ENCODE peak calls at places on chromosomes 1 and 21, in six cellular contexts. B is astrocyte, A is A549, R is esophagus squamous epithelium, Y is aorta, V is fibroblast of lung. G is an unnamed sample.

GRCh38 chr1:189237008-189237407 is 1240.7 kb downstream of the BRINP3 start:
- DNase-seq in B (no peak), V (no peak), R (no peak), Y (no peak), A (no peak), G (no peak)

GRCh38 chr1:198741744-198742143 is 102.9 kb downstream of the PTPRC start:
- DNase-seq in V (peak; percentile 42), B (peak; percentile 27), A (no peak), R (no peak), Y (no peak), G (no peak)

GRCh38 chr1:74771913-74772515 is 39.1 kb downstream of the TYW3 start:
- DNase-seq in R (no peak), B (peak; percentile 18), V (peak; percentile 30), Y (no peak), A (peak; percentile 1), G (no peak)

GRCh38 chr1:1230656-1231399 is 973 bp downstream of the SDF4 start:
- DNase-seq in A (peak; percentile 68), B (peak; percentile 56), Y (no peak), V (peak; percentile 69), R (no peak), G (no peak)

GRCh38 chr1:15178571-15179484 is 25.3 kb downstream of the TMEM51 start:
- DNase-seq in Y (peak; percentile 40), B (peak; percentile 95), V (peak; percentile 96), A (no peak), R (no peak), G (no peak)

GRCh38 chr1:56908619-56909340 is 54.2 kb downstream of the C8A start:
- DNase-seq in V (peak; percentile 66), R (no peak), A (no peak), B (peak; percentile 66), Y (no peak), G (no peak)

GRCh38 chr1:1085911-1086841 is 12.1 kb upstream of the RNF223 start:
- DNase-seq in B (no peak), Y (no peak), V (no peak), A (no peak), R (no peak), G (no peak)

GRCh38 chr21:14120091-14120734 is 90.5 kb downstream of the LIPI start:
- DNase-seq in V (no peak), B (no peak), R (no peak), Y (no peak), A (no peak), G (no peak)

GRCh38 chr1:98749152-98749756 is 87.7 kb downstream of the SNX7 start:
- DNase-seq in R (no peak), B (peak; percentile 6), A (no peak), V (peak; percentile 7), Y (no peak), G (no peak)

GRCh38 chr1:45043094-45043493 is 31.0 kb downstream of the UROD start:
- DNase-seq in B (no peak), R (no peak), A (no peak), V (no peak), Y (no peak), G (no peak)

GRCh38 chr1:53328490-53329182 is 766 bp upstream of the LRP8 start:
- DNase-seq in V (no peak), Y (peak; percentile 36), A (no peak), R (no peak), B (no peak), G (no peak)

GRCh38 chr1:1183833-1184775 is 10.4 kb downstream of the TTLL10 start:
- DNase-seq in A (no peak), Y (no peak), R (no peak), B (no peak), V (no peak), G (no peak)

GRCh38 chr1:179326746-179327145 is 33.1 kb downstream of the SOAT1 start:
- DNase-seq in A (no peak), Y (no peak), B (no peak), V (no peak), R (no peak), G (no peak)

GRCh38 chr1:201282216-201282615 is 1.1 kb upstream of the PKP1 start:
- DNase-seq in Y (no peak), B (no peak), V (no peak), R (no peak), A (no peak), G (no peak)

GRCh38 chr1:30732277-30732996 is 9.1 kb upstream of the MATN1 start:
- DNase-seq in B (peak; percentile 68), V (peak; percentile 78), A (no peak), Y (no peak), R (no peak), G (no peak)

GRCh38 chr1:27365372-27366112 is 1.2 kb downstream of the MAP3K6 start:
- DNase-seq in R (peak; percentile 58), Y (peak; percentile 92), A (peak; percentile 74), B (peak; percentile 75), V (peak; percentile 84), G (peak; percentile 91)

GRCh38 chr1:200959341-200959985 is 64.1 kb downstream of the KIF21B start:
- DNase-seq in Y (no peak), V (peak; percentile 8), B (no peak), R (no peak), A (no peak), G (no peak)

GRCh38 chr1:230232352-230232751 is 165.3 kb downstream of the GALNT2 start:
- DNase-seq in A (no peak), V (no peak), B (no peak), R (no peak), Y (no peak), G (no peak)

GRCh38 chr21:34892196-34892595 is 156.9 kb downstream of the RUNX1 start:
- DNase-seq in Y (no peak), B (peak; percentile 60), V (peak; percentile 65), R (no peak), A (no peak), G (no peak)

GRCh38 chr1:26110731-26111529 is 694 bp upstream of the PDIK1L start:
- DNase-seq in A (peak; percentile 68), V (peak; percentile 68), B (peak; percentile 46), Y (peak; percentile 83), R (no peak), G (peak; percentile 80)

GRCh38 chr1:35931424-35932157 is 686 bp downstream of the AGO3 start:
- DNase-seq in A (no peak), Y (no peak), R (no peak), B (no peak), V (peak; percentile 8), G (peak; percentile 20)

GRCh38 chr1:17874665-17875064 is 119.5 kb downstream of the ACTL8 start:
- DNase-seq in A (no peak), B (peak; percentile 96), R (no peak), Y (no peak), V (peak; percentile 97), G (no peak)

GRCh38 chr1:214392246-214392645 is 111.3 kb downstream of the SMYD2 start:
- DNase-seq in R (no peak), A (no peak), Y (no peak), B (no peak), V (peak; percentile 33), G (no peak)

GRCh38 chr1:64487061-64487460 is 17.1 kb downstream of the CACHD1 start:
- DNase-seq in A (no peak), R (no peak), Y (no peak), V (no peak), B (no peak), G (no peak)

GRCh38 chr1:116067564-116067887 is 43.7 kb upstream of the MAB21L3 start:
- DNase-seq in R (no peak), Y (peak; percentile 51), V (peak; percentile 63), B (peak; percentile 56), A (no peak), G (no peak)
- H3K27ac ChIP-seq in R (no peak overlapping the region), Y (no peak overlapping the region), V (peak overlapping the region; percentile 75), B (peak overlapping the region; percentile 19), A (no peak overlapping the region), G (no peak overlapping the region)

GRCh38 chr1:33128781-33129180 is 47.8 kb downstream of the AZIN2 start:
- DNase-seq in B (no peak), R (no peak), V (no peak), Y (no peak), A (no peak), G (no peak)
- H3K4me3 ChIP-seq in B (no peak overlapping the region), R (no peak overlapping the region), V (no peak overlapping the region), Y (no peak overlapping the region), A (no peak overlapping the region), G (no peak overlapping the region)

DNA sequence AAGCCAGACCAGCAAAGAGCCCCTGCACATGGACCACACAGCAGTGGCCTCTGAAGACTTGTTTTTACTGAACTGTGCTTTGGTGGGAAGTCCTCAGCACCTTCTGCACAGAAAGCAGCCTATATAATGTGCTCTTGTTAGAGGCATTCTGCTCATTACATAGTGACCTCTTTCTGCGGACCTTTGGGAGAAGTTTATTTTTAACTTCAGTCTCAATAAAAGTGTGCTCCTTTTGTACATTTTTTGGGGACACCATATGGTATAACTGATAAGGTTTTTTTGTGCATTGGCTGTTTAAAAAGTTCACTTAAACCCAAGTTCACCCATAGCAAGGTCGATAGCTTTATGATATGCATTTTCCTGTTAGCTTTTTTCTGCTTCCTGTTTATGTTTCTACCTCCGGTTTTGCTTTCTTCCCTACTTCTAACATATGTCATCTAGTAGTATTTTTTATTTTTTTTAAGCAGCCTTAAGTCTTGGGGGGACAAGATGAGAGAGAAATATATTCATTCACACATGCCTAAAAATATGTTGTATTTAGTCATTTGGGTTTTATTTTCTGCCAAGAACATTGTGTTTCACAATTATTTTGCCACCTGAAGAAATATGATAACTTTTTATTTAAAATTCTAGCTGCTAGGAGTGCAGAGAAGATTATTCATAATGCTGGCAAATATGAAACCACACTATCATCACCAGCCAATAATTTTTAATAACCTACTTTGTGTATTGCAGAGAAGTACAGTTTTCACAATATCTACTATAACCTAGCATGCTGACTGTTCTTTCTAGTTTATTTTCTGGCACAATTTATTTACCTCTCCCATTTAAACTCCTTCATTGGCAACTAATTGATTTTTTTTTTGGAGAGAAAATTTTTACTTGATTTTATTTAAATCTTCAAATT is 22.9 kb upstream of the SLC19A2 start:
- DNase-seq in A (no peak), B (no peak), Y (no peak), R (no peak), V (no peak), G (no peak)
- H3K27ac ChIP-seq in A (no peak overlapping the region), B (no peak overlapping the region), Y (no peak overlapping the region), R (no peak overlapping the region), V (no peak overlapping the region), G (no peak overlapping the region)

DNA sequence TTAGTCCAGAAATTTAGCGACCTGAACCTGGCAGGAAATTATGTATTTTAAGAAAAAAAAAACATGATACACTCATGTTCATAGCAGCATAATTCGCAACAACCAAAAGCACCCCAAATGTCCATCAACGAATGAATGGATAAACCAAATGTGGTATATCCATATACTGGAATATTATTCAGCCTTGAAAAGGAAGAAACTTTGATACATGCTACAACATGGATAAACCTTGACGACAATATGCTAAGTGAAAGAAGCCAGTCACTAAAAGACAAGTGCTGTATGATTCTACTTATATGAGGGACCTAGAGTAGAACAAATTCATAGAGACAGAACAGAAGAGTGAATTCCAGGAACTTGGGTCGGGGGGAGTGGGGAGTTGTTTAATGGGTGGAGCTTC is 698 bp upstream of the OLIG1 start:
- DNase-seq in B (no peak), V (no peak), Y (no peak), R (no peak), A (no peak), G (no peak)
- H3K4me3 ChIP-seq in B (no peak overlapping the region), V (no peak overlapping the region), Y (no peak overlapping the region), R (no peak overlapping the region), A (no peak overlapping the region), G (no peak overlapping the region)

DNA sequence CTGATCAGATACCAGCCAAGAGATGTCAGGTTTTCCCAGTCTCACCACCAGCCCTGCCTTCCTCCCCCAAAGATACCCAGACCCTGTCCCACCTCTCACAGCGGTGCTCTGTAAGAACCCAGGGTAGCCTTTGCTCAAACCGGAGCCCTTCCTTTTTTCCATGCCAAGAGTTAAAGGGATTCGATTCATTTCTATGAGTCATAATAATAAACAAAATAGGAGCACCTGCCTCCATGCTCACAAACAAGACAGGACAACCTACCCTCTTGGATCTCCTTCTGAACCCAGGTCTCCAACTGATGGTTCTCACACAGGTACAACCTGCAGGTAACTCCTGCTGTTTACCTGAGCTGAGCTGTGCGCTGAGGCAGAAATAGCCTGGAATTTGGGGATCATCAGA is 5.9 kb upstream of the ATP1A2 start:
- DNase-seq in V (no peak), A (no peak), Y (no peak), B (no peak), R (no peak), G (no peak)
- H3K27ac ChIP-seq in V (no peak overlapping the region), A (peak overlapping the region; percentile 77), Y (no peak overlapping the region), B (no peak overlapping the region), R (no peak overlapping the region), G (no peak overlapping the region)

G was measured in ovary.